ENCODE peak calls at places on chromosomes 13 and 19, in seven cellular contexts. One of them, this sample, is unnamed.

GRCh38 chr13:100789968-100790367 is 115.4 kb upstream of the TMTC4 start:
- DNase-seq in epithelial cell of esophagus: no peak
- DNase-seq in AG10803: no peak
- DNase-seq in AG04450: no peak
- DNase-seq in GM06990: peak; percentile 41
- DNase-seq in psoas muscle: no peak
- DNase-seq in skeletal muscle cell: peak; percentile 40
- DNase-seq in this sample: no peak

GRCh38 chr13:46321494-46322225 is 65.4 kb downstream of the RUBCNL start:
- DNase-seq in AG10803: peak; percentile 67
- DNase-seq in AG04450: peak; percentile 10
- DNase-seq in GM06990: no peak
- DNase-seq in skeletal muscle cell: peak; percentile 32
- DNase-seq in psoas muscle: peak; percentile 62
- DNase-seq in epithelial cell of esophagus: peak; percentile 60
- DNase-seq in this sample: peak; percentile 12

GRCh38 chr13:78764665-78765064 is 105.7 kb upstream of the OBI1 start:
- DNase-seq in skeletal muscle cell: no peak
- DNase-seq in psoas muscle: no peak
- DNase-seq in epithelial cell of esophagus: no peak
- DNase-seq in AG04450: no peak
- DNase-seq in AG10803: no peak
- DNase-seq in GM06990: no peak
- DNase-seq in this sample: no peak

GRCh38 chr19:48500830-48501445 is 10.7 kb downstream of the LMTK3 start:
- DNase-seq in AG10803: no peak
- DNase-seq in psoas muscle: no peak
- DNase-seq in GM06990: no peak
- DNase-seq in skeletal muscle cell: no peak
- DNase-seq in AG04450: no peak
- DNase-seq in epithelial cell of esophagus: no peak
- DNase-seq in this sample: no peak

GRCh38 chr13:39365879-39366278 is 237.1 kb downstream of the LHFPL6 start:
- DNase-seq in AG10803: no peak
- DNase-seq in AG04450: no peak
- DNase-seq in skeletal muscle cell: no peak
- DNase-seq in psoas muscle: no peak
- DNase-seq in GM06990: no peak
- DNase-seq in epithelial cell of esophagus: no peak
- DNase-seq in this sample: no peak

GRCh38 chr19:10617409-10618121 is 7.8 kb upstream of the SLC44A2 start:
- DNase-seq in epithelial cell of esophagus: peak; percentile 91
- DNase-seq in psoas muscle: no peak
- DNase-seq in AG10803: peak; percentile 90
- DNase-seq in AG04450: peak; percentile 57
- DNase-seq in GM06990: no peak
- DNase-seq in skeletal muscle cell: no peak
- DNase-seq in this sample: no peak

GRCh38 chr13:102693250-102693649 is 1.6 kb downstream of the METTL21C start:
- DNase-seq in epithelial cell of esophagus: no peak
- DNase-seq in psoas muscle: no peak
- DNase-seq in AG10803: no peak
- DNase-seq in skeletal muscle cell: no peak
- DNase-seq in AG04450: no peak
- DNase-seq in GM06990: no peak
- DNase-seq in this sample: no peak

GRCh38 chr13:87035538-87035937 is 635.6 kb upstream of the SLITRK5 start:
- DNase-seq in psoas muscle: no peak
- DNase-seq in epithelial cell of esophagus: no peak
- DNase-seq in AG10803: no peak
- DNase-seq in AG04450: no peak
- DNase-seq in skeletal muscle cell: no peak
- DNase-seq in GM06990: no peak
- DNase-seq in this sample: no peak

GRCh38 chr13:33205224-33205623 is 80.3 kb downstream of the STARD13 start:
- DNase-seq in epithelial cell of esophagus: no peak
- DNase-seq in psoas muscle: no peak
- DNase-seq in AG10803: no peak
- DNase-seq in GM06990: no peak
- DNase-seq in AG04450: no peak
- DNase-seq in skeletal muscle cell: no peak
- DNase-seq in this sample: no peak

DNA sequence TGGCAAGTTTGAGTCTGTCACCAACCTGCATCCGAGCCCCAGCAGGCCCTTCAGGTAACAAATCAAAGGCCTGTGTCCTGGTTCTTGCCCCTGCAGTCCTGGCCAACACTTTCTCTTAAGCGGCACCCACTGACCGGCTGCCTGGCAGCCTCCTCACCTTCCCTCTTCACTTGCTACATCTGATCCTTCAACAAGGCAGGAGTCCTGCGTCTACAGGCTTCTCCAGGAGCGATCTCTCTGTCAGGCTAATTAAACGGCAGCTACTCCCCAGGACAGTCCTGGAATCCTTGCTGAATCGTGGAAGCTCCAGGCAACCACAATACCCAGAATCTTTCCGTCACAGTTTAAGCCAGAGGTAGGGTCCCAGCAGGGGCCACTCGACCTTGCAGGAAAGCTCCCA is 41.1 kb upstream of the GAS6 start:
- DNase-seq in skeletal muscle cell: no peak
- DNase-seq in AG10803: no peak
- DNase-seq in GM06990: no peak
- DNase-seq in epithelial cell of esophagus: no peak
- DNase-seq in AG04450: no peak
- DNase-seq in psoas muscle: no peak
- DNase-seq in this sample: no peak
- H3K4me3 ChIP-seq in skeletal muscle cell: no peak overlapping the region
- H3K4me3 ChIP-seq in AG10803: no peak overlapping the region
- H3K4me3 ChIP-seq in GM06990: no peak overlapping the region
- H3K4me3 ChIP-seq in epithelial cell of esophagus: no peak overlapping the region
- H3K4me3 ChIP-seq in AG04450: no peak overlapping the region
- H3K4me3 ChIP-seq in psoas muscle: no peak overlapping the region
- H3K4me3 ChIP-seq in this sample: no peak overlapping the region

DNA sequence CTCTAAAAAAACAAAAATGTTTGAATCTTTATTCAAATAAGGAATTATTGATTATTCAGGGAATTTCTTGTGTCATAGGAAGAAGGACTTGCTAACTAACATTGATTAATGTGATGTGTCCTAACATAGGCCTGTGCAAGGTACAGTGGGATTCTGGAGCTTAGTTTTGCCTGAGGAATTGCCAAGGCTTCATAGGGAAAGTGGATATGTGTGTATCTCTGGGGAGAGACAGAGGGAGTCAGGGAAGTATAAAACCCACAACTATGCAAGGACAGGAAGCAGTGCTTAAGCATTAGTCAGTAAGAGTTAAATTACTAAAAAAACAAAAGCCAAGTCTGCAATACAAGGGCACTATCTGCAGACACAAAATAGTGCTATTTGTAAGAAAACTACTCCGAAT is 59.6 kb downstream of the WDFY2 start:
- DNase-seq in skeletal muscle cell: peak; percentile 90
- DNase-seq in AG04450: peak; percentile 79
- DNase-seq in AG10803: peak; percentile 95
- DNase-seq in epithelial cell of esophagus: peak; percentile 86
- DNase-seq in psoas muscle: no peak
- DNase-seq in GM06990: no peak
- DNase-seq in this sample: peak; percentile 89
- H3K4me3 ChIP-seq in skeletal muscle cell: no peak overlapping the region
- H3K4me3 ChIP-seq in AG04450: peak overlapping the region; percentile 28
- H3K4me3 ChIP-seq in AG10803: peak overlapping the region; percentile 12
- H3K4me3 ChIP-seq in epithelial cell of esophagus: no peak overlapping the region
- H3K4me3 ChIP-seq in psoas muscle: no peak overlapping the region
- H3K4me3 ChIP-seq in GM06990: no peak overlapping the region
- H3K4me3 ChIP-seq in this sample: no peak overlapping the region

DNA sequence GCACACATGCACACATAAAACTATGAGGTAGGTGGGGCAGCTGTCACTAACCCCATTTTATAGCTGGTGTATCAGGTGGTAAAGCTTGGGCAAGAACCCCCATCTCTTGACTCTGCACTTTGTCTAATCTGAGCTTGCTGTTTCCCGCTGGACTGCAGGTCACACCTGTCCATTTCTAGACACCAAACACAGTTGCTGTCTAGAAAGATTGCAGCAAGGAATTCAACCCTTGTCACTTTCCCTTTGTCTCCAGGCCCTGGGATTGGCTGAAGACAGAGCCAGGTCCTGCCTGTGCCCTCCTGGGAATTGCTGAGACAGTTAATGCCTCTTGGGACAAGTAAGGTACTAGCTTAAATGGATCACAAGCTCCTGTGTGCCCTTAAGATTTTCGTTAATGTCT is 83.8 kb downstream of the RNASEH2B start:
- DNase-seq in AG04450: no peak
- DNase-seq in psoas muscle: peak; percentile 23
- DNase-seq in AG10803: no peak
- DNase-seq in epithelial cell of esophagus: no peak
- DNase-seq in GM06990: no peak
- DNase-seq in skeletal muscle cell: no peak
- DNase-seq in this sample: no peak
- H3K4me3 ChIP-seq in AG04450: no peak overlapping the region
- H3K4me3 ChIP-seq in psoas muscle: no peak overlapping the region
- H3K4me3 ChIP-seq in AG10803: no peak overlapping the region
- H3K4me3 ChIP-seq in epithelial cell of esophagus: no peak overlapping the region
- H3K4me3 ChIP-seq in GM06990: no peak overlapping the region
- H3K4me3 ChIP-seq in skeletal muscle cell: no peak overlapping the region
- H3K4me3 ChIP-seq in this sample: no peak overlapping the region

GRCh38 chr19:37313335-37313627 is 57.6 kb upstream of the ZNF527 start:
- DNase-seq in GM06990: no peak
- DNase-seq in skeletal muscle cell: no peak
- DNase-seq in psoas muscle: no peak
- DNase-seq in epithelial cell of esophagus: no peak
- DNase-seq in AG10803: no peak
- DNase-seq in AG04450: no peak
- DNase-seq in this sample: no peak
- H3K4me3 ChIP-seq in GM06990: no peak overlapping the region
- H3K4me3 ChIP-seq in skeletal muscle cell: no peak overlapping the region
- H3K4me3 ChIP-seq in psoas muscle: no peak overlapping the region
- H3K4me3 ChIP-seq in epithelial cell of esophagus: no peak overlapping the region
- H3K4me3 ChIP-seq in AG10803: no peak overlapping the region
- H3K4me3 ChIP-seq in AG04450: no peak overlapping the region
- H3K4me3 ChIP-seq in this sample: no peak overlapping the region

GRCh38 chr13:35926859-35927530 is 204.2 kb downstream of the DCLK1 start:
- DNase-seq in psoas muscle: no peak
- DNase-seq in AG10803: peak; percentile 23
- DNase-seq in AG04450: no peak
- DNase-seq in GM06990: no peak
- DNase-seq in epithelial cell of esophagus: no peak
- DNase-seq in skeletal muscle cell: no peak
- DNase-seq in this sample: no peak

GRCh38 chr13:35920816-35921215 is 210.4 kb downstream of the DCLK1 start:
- DNase-seq in AG04450: no peak
- DNase-seq in psoas muscle: no peak
- DNase-seq in GM06990: no peak
- DNase-seq in epithelial cell of esophagus: no peak
- DNase-seq in AG10803: no peak
- DNase-seq in skeletal muscle cell: no peak
- DNase-seq in this sample: no peak

GRCh38 chr13:35925669-35926068 is 205.5 kb downstream of the DCLK1 start:
- DNase-seq in psoas muscle: no peak
- DNase-seq in GM06990: no peak
- DNase-seq in AG10803: no peak
- DNase-seq in skeletal muscle cell: no peak
- DNase-seq in AG04450: no peak
- DNase-seq in epithelial cell of esophagus: no peak
- DNase-seq in this sample: no peak

GRCh38 chr13:35927554-35927953 is 203.6 kb downstream of the DCLK1 start:
- DNase-seq in skeletal muscle cell: no peak
- DNase-seq in AG04450: peak; percentile 18
- DNase-seq in GM06990: no peak
- DNase-seq in epithelial cell of esophagus: peak; percentile 25
- DNase-seq in AG10803: peak; percentile 50
- DNase-seq in psoas muscle: no peak
- DNase-seq in this sample: peak; percentile 5

DNA sequence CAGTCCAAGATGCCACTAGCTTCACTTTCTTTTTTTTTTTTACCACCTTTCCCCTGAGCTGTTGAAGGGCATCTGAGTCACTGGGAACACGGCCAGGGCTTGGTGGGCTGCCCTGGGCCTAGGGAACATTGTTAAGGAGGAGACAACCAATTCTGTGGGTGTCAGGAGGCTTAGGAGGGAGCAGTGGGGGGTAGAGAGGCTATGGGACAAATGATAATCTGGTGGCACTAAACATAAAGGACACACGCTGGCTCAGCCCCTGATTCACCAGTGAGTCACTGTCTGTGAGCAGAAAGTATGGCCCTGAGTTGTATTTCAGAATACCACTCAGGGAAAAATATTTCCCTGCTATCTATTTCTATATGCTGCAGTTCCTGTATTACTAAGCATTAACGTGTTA is 207.8 kb downstream of the DCLK1 start:
- DNase-seq in epithelial cell of esophagus: peak; percentile 72
- DNase-seq in AG04450: no peak
- DNase-seq in psoas muscle: no peak
- DNase-seq in AG10803: peak; percentile 37
- DNase-seq in GM06990: no peak
- DNase-seq in skeletal muscle cell: peak; percentile 14
- DNase-seq in this sample: no peak
- H3K4me3 ChIP-seq in epithelial cell of esophagus: no peak overlapping the region
- H3K4me3 ChIP-seq in AG04450: no peak overlapping the region
- H3K4me3 ChIP-seq in psoas muscle: no peak overlapping the region
- H3K4me3 ChIP-seq in AG10803: no peak overlapping the region
- H3K4me3 ChIP-seq in GM06990: no peak overlapping the region
- H3K4me3 ChIP-seq in skeletal muscle cell: no peak overlapping the region
- H3K4me3 ChIP-seq in this sample: no peak overlapping the region

This sample was measured in HFF-Myc.